ENCODE peak calls at places on chromosomes 7 and 10, in eight cellular contexts. M is SK-N-DZ; B is stimulated activated CD8-positive, alpha-beta memory T cell treated with anti-CD3 and anti-CD28 coated beads, Interleukin-15, amount 100 ng/mL, for 24 hours; O is T-helper 17 cell; Q is PC-3; P is erythroblast; V is stimulated activated CD4-positive, alpha-beta T cell treated with anti-CD3 and anti-CD28 coated beads, Interleukin-1b, Interleukin-23, amount 100 ng/mL, for 1 hour; X is left ventricle myocardium inferior. I is an unnamed sample.

GRCh38 chr10:15427836-15428414 is 56.8 kb upstream of the FAM171A1 start:
- DNase-seq in M (peak), B (no peak), O (no peak), Q (peak), P (peak), V (no peak), X (no peak), I (peak)

GRCh38 chr7:150399421-150399820 is 20.3 kb downstream of the ZNF775 start:
- DNase-seq in M (no peak), B (no peak), O (no peak), Q (no peak), P (no peak), V (no peak), X (no peak), I (no peak)

GRCh38 chr10:44289125-44289524 is 95.8 kb downstream of the CXCL12 start:
- DNase-seq in M (no peak), B (no peak), O (no peak), Q (no peak), P (no peak), V (no peak), X (no peak), I (no peak)

GRCh38 chr10:72886596-72887522 is 6.7 kb upstream of the OIT3 start:
- DNase-seq in M (no peak), B (no peak), O (no peak), Q (no peak), P (no peak), V (no peak), X (no peak), I (no peak)

GRCh38 chr7:83410989-83411591 is 237.8 kb downstream of the SEMA3E start:
- DNase-seq in M (peak), B (no peak), O (no peak), Q (peak), P (peak), V (no peak), X (no peak), I (peak)

GRCh38 chr7:158353606-158354570 is 233.7 kb downstream of the PTPRN2 start:
- DNase-seq in M (peak), B (no peak), O (no peak), Q (peak), P (peak), V (no peak), X (no peak), I (peak)

GRCh38 chr7:6706666-6707407 is at the start of gene ZNF12:
- DNase-seq in M (peak), B (peak), O (peak), Q (peak), P (peak), V (peak), X (peak), I (peak)

GRCh38 chr7:80054356-80054755 is 80.3 kb upstream of the GNAI1 start:
- DNase-seq in M (no peak), B (no peak), O (no peak), Q (peak), P (no peak), V (no peak), X (no peak), I (no peak)

GRCh38 chr10:104209575-104210198 is 22.5 kb downstream of the CFAP43 start:
- DNase-seq in M (peak), B (no peak), O (peak), Q (peak), P (peak), V (no peak), X (no peak), I (peak)

GRCh38 chr10:114403545-114404161 is 649 bp downstream of the AFAP1L2 start:
- DNase-seq in M (no peak), B (no peak), O (no peak), Q (no peak), P (no peak), V (no peak), X (peak), I (no peak)

GRCh38 chr7:4167385-4167910 is 514.6 kb upstream of the FOXK1 start:
- DNase-seq in M (no peak), B (no peak), O (no peak), Q (no peak), P (no peak), V (no peak), X (no peak), I (no peak)

GRCh38 chr10:18142151-18142550 is 1.9 kb downstream of the CACNB2 start:
- DNase-seq in M (no peak), B (no peak), O (no peak), Q (no peak), P (no peak), V (no peak), X (no peak), I (no peak)

GRCh38 chr7:24492576-24492975 is 80.7 kb upstream of the PALS2 start:
- DNase-seq in M (no peak), B (no peak), O (no peak), Q (no peak), P (no peak), V (no peak), X (no peak), I (no peak)

GRCh38 chr7:140625908-140626868 is 14.4 kb downstream of the DENND2A start:
- DNase-seq in M (no peak), B (no peak), O (no peak), Q (peak), P (no peak), V (no peak), X (peak), I (no peak)

GRCh38 chr10:87675396-87676376 is 16.0 kb downstream of the PAPSS2 start:
- DNase-seq in M (no peak), B (no peak), O (no peak), Q (peak), P (no peak), V (no peak), X (no peak), I (no peak)

GRCh38 chr10:34200355-34200901 is 614.7 kb downstream of the PARD3 start:
- DNase-seq in M (peak), B (no peak), O (no peak), Q (no peak), P (no peak), V (no peak), X (no peak), I (no peak)

GRCh38 chr10:79314761-79315601 is 32.3 kb upstream of the PPIF start:
- DNase-seq in M (no peak), B (no peak), O (no peak), Q (peak), P (no peak), V (no peak), X (no peak), I (no peak)

GRCh38 chr7:47938574-47939165 is 9.6 kb downstream of the PKD1L1 start:
- DNase-seq in M (no peak), B (no peak), O (no peak), Q (peak), P (no peak), V (no peak), X (no peak), I (no peak)

GRCh38 chr10:88540355-88540754 is 42.8 kb downstream of the RNLS start:
- DNase-seq in M (no peak), B (no peak), O (no peak), Q (no peak), P (no peak), V (no peak), X (no peak), I (no peak)

GRCh38 chr10:122374859-122375721 is 582 bp downstream of the PLEKHA1 start:
- DNase-seq in M (peak), B (peak), O (peak), Q (peak), P (peak), V (peak), X (peak), I (peak)

GRCh38 chr7:70738080-70738479 is 393.9 kb upstream of the GALNT17 start:
- DNase-seq in M (no peak), B (no peak), O (no peak), Q (peak), P (no peak), V (no peak), X (no peak), I (no peak)

I was measured in K562.